ENCODE peak calls at places on chromosomes 2 and 18, in nine cellular contexts. One of them, this sample, is unnamed.

GRCh38 chr2:228355897-228356296 is 174.4 kb upstream of the SPHKAP start:
- DNase-seq in AG04449: no peak
- DNase-seq in pancreas: no peak
- DNase-seq in HFF-Myc: no peak
- DNase-seq in Calu3: no peak
- DNase-seq in WTC11: no peak
- DNase-seq in adrenal gland: no peak
- DNase-seq in osteocyte: no peak
- DNase-seq in WERI-Rb-1: no peak
- DNase-seq in this sample: no peak

GRCh38 chr18:60585670-60586069 is 213.1 kb upstream of the MC4R start:
- DNase-seq in AG04449: no peak
- DNase-seq in pancreas: no peak
- DNase-seq in HFF-Myc: no peak
- DNase-seq in Calu3: no peak
- DNase-seq in WTC11: no peak
- DNase-seq in adrenal gland: no peak
- DNase-seq in osteocyte: no peak
- DNase-seq in WERI-Rb-1: no peak
- DNase-seq in this sample: no peak

GRCh38 chr2:161101406-161101805 is 58.8 kb upstream of the TANK start:
- DNase-seq in AG04449: peak
- DNase-seq in pancreas: no peak
- DNase-seq in HFF-Myc: no peak
- DNase-seq in Calu3: no peak
- DNase-seq in WTC11: no peak
- DNase-seq in adrenal gland: no peak
- DNase-seq in osteocyte: no peak
- DNase-seq in WERI-Rb-1: no peak
- DNase-seq in this sample: no peak

GRCh38 chr2:223062304-223062845 is 10.4 kb downstream of the KCNE4 start:
- DNase-seq in AG04449: peak
- DNase-seq in pancreas: no peak
- DNase-seq in HFF-Myc: no peak
- DNase-seq in Calu3: no peak
- DNase-seq in WTC11: no peak
- DNase-seq in adrenal gland: no peak
- DNase-seq in osteocyte: no peak
- DNase-seq in WERI-Rb-1: no peak
- DNase-seq in this sample: peak

GRCh38 chr2:150485114-150485870 is 2.2 kb downstream of the RND3 start:
- DNase-seq in AG04449: no peak
- DNase-seq in pancreas: peak
- DNase-seq in HFF-Myc: no peak
- DNase-seq in Calu3: peak
- DNase-seq in WTC11: peak
- DNase-seq in adrenal gland: peak
- DNase-seq in osteocyte: peak
- DNase-seq in WERI-Rb-1: peak
- DNase-seq in this sample: peak

GRCh38 chr2:139645617-139646016 is 865.4 kb upstream of the NXPH2 start:
- DNase-seq in AG04449: no peak
- DNase-seq in pancreas: no peak
- DNase-seq in HFF-Myc: no peak
- DNase-seq in Calu3: no peak
- DNase-seq in WTC11: no peak
- DNase-seq in adrenal gland: no peak
- DNase-seq in osteocyte: no peak
- DNase-seq in WERI-Rb-1: no peak
- DNase-seq in this sample: no peak

GRCh38 chr18:46623541-46623940 is 33.5 kb downstream of the LOXHD1 start:
- DNase-seq in AG04449: no peak
- DNase-seq in pancreas: no peak
- DNase-seq in HFF-Myc: no peak
- DNase-seq in Calu3: no peak
- DNase-seq in WTC11: no peak
- DNase-seq in adrenal gland: no peak
- DNase-seq in osteocyte: peak
- DNase-seq in WERI-Rb-1: no peak
- DNase-seq in this sample: no peak

GRCh38 chr2:19883486-19883885 is 18.3 kb downstream of the TTC32 start:
- DNase-seq in AG04449: no peak
- DNase-seq in pancreas: no peak
- DNase-seq in HFF-Myc: no peak
- DNase-seq in Calu3: no peak
- DNase-seq in WTC11: no peak
- DNase-seq in adrenal gland: no peak
- DNase-seq in osteocyte: peak
- DNase-seq in WERI-Rb-1: no peak
- DNase-seq in this sample: no peak

GRCh38 chr2:26522325-26523120 is 44.6 kb upstream of the OTOF start:
- DNase-seq in AG04449: no peak
- DNase-seq in pancreas: no peak
- DNase-seq in HFF-Myc: no peak
- DNase-seq in Calu3: no peak
- DNase-seq in WTC11: no peak
- DNase-seq in adrenal gland: no peak
- DNase-seq in osteocyte: no peak
- DNase-seq in WERI-Rb-1: no peak
- DNase-seq in this sample: peak

GRCh38 chr2:186058604-186059003 is 320.0 kb downstream of the FSIP2 start:
- DNase-seq in AG04449: no peak
- DNase-seq in pancreas: no peak
- DNase-seq in HFF-Myc: no peak
- DNase-seq in Calu3: no peak
- DNase-seq in WTC11: no peak
- DNase-seq in adrenal gland: no peak
- DNase-seq in osteocyte: no peak
- DNase-seq in WERI-Rb-1: no peak
- DNase-seq in this sample: no peak

GRCh38 chr2:63613391-63613901 is 24.7 kb downstream of the MDH1 start:
- DNase-seq in AG04449: no peak
- DNase-seq in pancreas: no peak
- DNase-seq in HFF-Myc: no peak
- DNase-seq in Calu3: no peak
- DNase-seq in WTC11: no peak
- DNase-seq in adrenal gland: no peak
- DNase-seq in osteocyte: no peak
- DNase-seq in WERI-Rb-1: no peak
- DNase-seq in this sample: peak

DNA sequence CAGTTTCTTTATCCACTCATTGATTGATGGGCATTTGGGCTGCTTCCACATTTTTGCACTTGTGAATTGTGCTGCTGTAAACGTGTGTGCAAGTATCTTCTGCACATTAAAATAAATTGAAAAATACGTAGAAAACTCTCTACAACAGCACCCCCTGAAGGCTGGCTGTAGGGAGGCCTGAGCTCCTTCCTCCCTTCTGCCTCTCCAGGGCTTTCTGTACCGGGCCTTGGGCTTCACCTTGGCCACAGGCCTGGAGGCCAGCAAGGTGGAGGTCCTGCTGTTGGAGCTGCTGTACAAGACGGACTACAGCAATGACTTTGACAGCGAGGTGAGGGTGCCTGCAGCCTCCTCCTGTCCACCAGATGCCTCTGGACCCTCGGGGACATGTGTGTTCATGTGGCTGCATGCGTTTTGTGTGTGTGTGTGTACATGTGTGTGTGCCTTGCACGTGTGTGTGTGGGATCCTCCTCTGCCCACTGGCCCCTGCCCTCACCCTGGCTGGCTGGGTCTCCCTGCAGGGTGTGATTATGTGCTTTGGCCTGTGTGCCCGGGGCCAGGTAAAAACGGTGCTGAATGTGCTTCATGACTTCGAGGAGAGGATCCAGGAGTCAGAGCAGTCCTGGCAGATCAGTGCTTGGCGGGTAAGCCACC is 29.2 kb downstream of the MROH2A start:
- DNase-seq in AG04449: no peak
- DNase-seq in pancreas: no peak
- DNase-seq in HFF-Myc: no peak
- DNase-seq in Calu3: peak
- DNase-seq in WTC11: no peak
- DNase-seq in adrenal gland: peak
- DNase-seq in osteocyte: no peak
- DNase-seq in WERI-Rb-1: peak
- DNase-seq in this sample: no peak
- TF ChIP-seq CTCF in AG04449: no peak
- TF ChIP-seq CTCF in pancreas: no peak
- TF ChIP-seq CTCF in HFF-Myc: peak
- TF ChIP-seq CTCF in Calu3: no peak
- TF ChIP-seq CTCF in WTC11: no peak
- TF ChIP-seq CTCF in adrenal gland: no peak
- TF ChIP-seq CTCF in osteocyte: no peak
- TF ChIP-seq CTCF in WERI-Rb-1: no peak
- TF ChIP-seq CTCF in this sample: no peak

DNA sequence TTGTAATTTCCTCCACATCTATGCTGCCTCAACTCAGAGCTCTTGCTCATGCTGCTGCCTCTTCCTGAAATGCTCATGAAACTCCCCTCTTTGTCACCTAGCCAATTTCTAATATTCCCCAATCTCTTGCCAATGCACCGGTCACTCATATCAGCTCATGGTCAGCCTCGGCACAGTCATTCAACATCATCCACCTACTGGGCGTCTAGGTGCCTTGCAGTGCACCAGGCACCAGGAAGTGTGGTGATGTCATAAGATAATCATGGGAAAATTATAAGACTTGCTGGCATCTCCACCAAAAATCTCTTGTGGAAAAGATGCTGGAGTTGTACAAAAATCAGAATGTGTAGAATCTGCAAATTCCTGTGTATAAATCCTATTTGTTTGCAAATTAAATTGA is 52.6 kb upstream of the RAB27B start:
- DNase-seq in AG04449: no peak
- DNase-seq in pancreas: peak
- DNase-seq in HFF-Myc: peak
- DNase-seq in Calu3: peak
- DNase-seq in WTC11: no peak
- DNase-seq in adrenal gland: no peak
- DNase-seq in osteocyte: no peak
- DNase-seq in WERI-Rb-1: no peak
- DNase-seq in this sample: peak
- TF ChIP-seq CTCF in AG04449: peak
- TF ChIP-seq CTCF in pancreas: peak
- TF ChIP-seq CTCF in HFF-Myc: peak
- TF ChIP-seq CTCF in Calu3: peak
- TF ChIP-seq CTCF in WTC11: no peak
- TF ChIP-seq CTCF in adrenal gland: no peak
- TF ChIP-seq CTCF in osteocyte: peak
- TF ChIP-seq CTCF in WERI-Rb-1: no peak
- TF ChIP-seq CTCF in this sample: peak

DNA sequence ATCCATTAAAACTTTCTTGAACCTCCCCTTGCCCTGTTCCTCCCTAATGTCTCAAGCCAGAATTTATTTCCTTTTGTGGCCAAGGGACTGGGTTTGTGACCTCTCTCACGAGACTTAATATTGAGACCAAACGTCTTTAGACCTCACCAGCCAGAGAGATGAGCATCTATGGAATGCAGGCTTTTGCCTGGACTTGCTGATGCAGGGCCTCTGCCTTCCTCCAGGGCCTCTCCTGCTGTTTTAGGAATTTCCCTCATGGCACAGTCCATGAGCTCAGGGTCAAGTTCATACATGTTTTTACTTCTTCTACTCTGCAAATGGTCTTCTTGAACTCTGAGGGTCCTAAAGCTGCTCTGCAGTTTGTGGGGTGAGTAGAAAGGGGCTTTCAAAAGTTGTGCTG is 22.3 kb downstream of the IL1B start:
- DNase-seq in AG04449: no peak
- DNase-seq in pancreas: no peak
- DNase-seq in HFF-Myc: peak
- DNase-seq in Calu3: no peak
- DNase-seq in WTC11: peak
- DNase-seq in adrenal gland: no peak
- DNase-seq in osteocyte: no peak
- DNase-seq in WERI-Rb-1: no peak
- DNase-seq in this sample: peak
- TF ChIP-seq CTCF in AG04449: peak
- TF ChIP-seq CTCF in pancreas: no peak
- TF ChIP-seq CTCF in HFF-Myc: peak
- TF ChIP-seq CTCF in Calu3: no peak
- TF ChIP-seq CTCF in WTC11: no peak
- TF ChIP-seq CTCF in adrenal gland: no peak
- TF ChIP-seq CTCF in osteocyte: peak
- TF ChIP-seq CTCF in WERI-Rb-1: no peak
- TF ChIP-seq CTCF in this sample: peak

GRCh38 chr2:235515364-235515742 is 21.5 kb downstream of the AGAP1 start:
- DNase-seq in AG04449: no peak
- DNase-seq in pancreas: no peak
- DNase-seq in HFF-Myc: no peak
- DNase-seq in Calu3: no peak
- DNase-seq in WTC11: no peak
- DNase-seq in adrenal gland: no peak
- DNase-seq in osteocyte: no peak
- DNase-seq in WERI-Rb-1: no peak
- DNase-seq in this sample: no peak

GRCh38 chr2:235516257-235516656 is 22.4 kb downstream of the AGAP1 start:
- DNase-seq in AG04449: no peak
- DNase-seq in pancreas: no peak
- DNase-seq in HFF-Myc: no peak
- DNase-seq in Calu3: no peak
- DNase-seq in WTC11: no peak
- DNase-seq in adrenal gland: no peak
- DNase-seq in osteocyte: no peak
- DNase-seq in WERI-Rb-1: no peak
- DNase-seq in this sample: no peak

GRCh38 chr2:235513984-235514626 is 20.3 kb downstream of the AGAP1 start:
- DNase-seq in AG04449: no peak
- DNase-seq in pancreas: no peak
- DNase-seq in HFF-Myc: no peak
- DNase-seq in Calu3: no peak
- DNase-seq in WTC11: no peak
- DNase-seq in adrenal gland: no peak
- DNase-seq in osteocyte: no peak
- DNase-seq in WERI-Rb-1: no peak
- DNase-seq in this sample: no peak

GRCh38 chr2:235515821-235516220 is 22.0 kb downstream of the AGAP1 start:
- DNase-seq in AG04449: no peak
- DNase-seq in pancreas: no peak
- DNase-seq in HFF-Myc: no peak
- DNase-seq in Calu3: no peak
- DNase-seq in WTC11: no peak
- DNase-seq in adrenal gland: no peak
- DNase-seq in osteocyte: no peak
- DNase-seq in WERI-Rb-1: no peak
- DNase-seq in this sample: no peak

DNA sequence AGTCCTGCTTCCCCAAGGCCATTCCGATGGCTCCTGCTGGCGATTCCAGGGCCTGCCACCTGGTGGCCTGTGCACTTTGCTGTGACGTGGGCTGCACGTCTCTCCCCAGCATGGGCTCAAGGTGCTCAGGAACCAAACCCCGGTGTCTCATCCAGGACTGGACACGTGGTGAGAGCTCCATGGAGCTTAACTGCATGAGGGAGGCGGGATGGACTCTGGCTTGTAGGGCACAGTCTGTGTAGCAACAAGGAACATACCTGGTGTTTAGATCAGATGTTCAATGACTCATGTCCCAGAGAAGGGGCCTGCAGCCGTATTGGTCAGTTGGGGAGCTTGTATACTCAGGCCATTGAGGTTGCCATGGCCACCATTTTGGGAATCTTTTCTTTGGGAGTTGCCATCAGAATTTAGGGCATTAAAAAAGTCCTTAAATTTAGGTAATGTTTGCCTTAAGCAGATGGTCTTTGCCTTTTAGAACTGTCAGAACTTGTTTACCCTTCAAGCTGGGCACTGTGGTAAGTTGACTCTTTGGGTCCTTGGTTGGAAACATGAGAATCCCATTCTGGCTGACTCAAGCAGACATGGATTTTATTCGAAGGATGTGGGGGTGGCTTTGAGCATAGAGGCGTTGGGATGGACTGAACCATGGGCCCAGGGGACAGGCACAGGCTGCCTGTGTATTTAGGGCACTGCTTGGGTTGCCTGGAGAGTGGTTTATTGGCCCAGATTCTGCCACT is 21.0 kb downstream of the AGAP1 start:
- DNase-seq in AG04449: no peak
- DNase-seq in pancreas: no peak
- DNase-seq in HFF-Myc: no peak
- DNase-seq in Calu3: peak
- DNase-seq in WTC11: no peak
- DNase-seq in adrenal gland: no peak
- DNase-seq in osteocyte: no peak
- DNase-seq in WERI-Rb-1: peak
- DNase-seq in this sample: peak
- TF ChIP-seq CTCF in AG04449: no peak
- TF ChIP-seq CTCF in pancreas: no peak
- TF ChIP-seq CTCF in HFF-Myc: no peak
- TF ChIP-seq CTCF in Calu3: no peak
- TF ChIP-seq CTCF in WTC11: no peak
- TF ChIP-seq CTCF in adrenal gland: no peak
- TF ChIP-seq CTCF in osteocyte: no peak
- TF ChIP-seq CTCF in WERI-Rb-1: peak
- TF ChIP-seq CTCF in this sample: no peak

This sample was measured in cardiac fibroblast.